ENCODE peak calls at places on chromosomes 4 and X, in four cellular contexts. T is IMR-90, H is GM12878, Z is K562. E is an unnamed sample.

GRCh38 chrX:112846114-112846513 is 5.5 kb upstream of the AMOT start:
- DNase-seq in T (peak), H (no peak), Z (no peak), E (peak)

GRCh38 chr4:87117051-87117729 is 103.2 kb downstream of the KLHL8 start:
- DNase-seq in T (no peak), H (no peak), Z (no peak), E (no peak)

GRCh38 chr4:163736876-163737275 is 242.4 kb downstream of the TMA16 start:
- DNase-seq in T (no peak), H (no peak), Z (no peak), E (no peak)

GRCh38 chr4:82429728-82430192 is 502 bp downstream of the HNRNPDL start:
- DNase-seq in T (no peak), H (no peak), Z (no peak), E (no peak)

GRCh38 chr4:1907848-1908525 is 36.8 kb downstream of the NSD2 start:
- DNase-seq in T (no peak), H (no peak), Z (no peak), E (no peak)

GRCh38 chr4:104531390-104531789 is 36.7 kb upstream of the CXXC4 start:
- DNase-seq in T (no peak), H (no peak), Z (no peak), E (no peak)

GRCh38 chr4:34422472-34422871 is 1821.8 kb downstream of the ARAP2 start:
- DNase-seq in T (no peak), H (no peak), Z (no peak), E (no peak)

GRCh38 chr4:113094802-113095201 is 45.3 kb downstream of the ANK2 start:
- DNase-seq in T (no peak), H (no peak), Z (peak), E (no peak)

GRCh38 chrX:38102875-38103274 is 96.5 kb downstream of the SYTL5 start:
- DNase-seq in T (no peak), H (no peak), Z (no peak), E (no peak)

GRCh38 chr4:150173420-150173819 is 95.2 kb downstream of the DCLK2 start:
- DNase-seq in T (no peak), H (no peak), Z (no peak), E (peak)

GRCh38 chr4:1336079-1336478 is 10.9 kb upstream of the UVSSA start:
- DNase-seq in T (peak), H (no peak), Z (no peak), E (no peak)

GRCh38 chr4:122533841-122534240 is 77.3 kb upstream of the IL2 start:
- DNase-seq in T (no peak), H (no peak), Z (no peak), E (no peak)

GRCh38 chr4:8291701-8292387 is 22.3 kb downstream of the HTRA3 start:
- DNase-seq in T (no peak), H (no peak), Z (no peak), E (no peak)

GRCh38 chrX:46168254-46168653 is 377.0 kb downstream of the ZNF674 start:
- DNase-seq in T (no peak), H (no peak), Z (no peak), E (no peak)

GRCh38 chrX:65750674-65751469 is 83.4 kb downstream of the MSN start:
- DNase-seq in T (no peak), H (peak), Z (no peak), E (no peak)

GRCh38 chr4:128858875-128859696 is 49.6 kb downstream of the JADE1 start:
- DNase-seq in T (peak), H (no peak), Z (no peak), E (no peak)

GRCh38 chr4:152937535-152938236 is 1.6 kb downstream of the FHDC1 start:
- DNase-seq in T (peak), H (no peak), Z (peak), E (peak)

GRCh38 chr4:79632114-79632513 is 224.1 kb upstream of the GK2 start:
- DNase-seq in T (no peak), H (no peak), Z (peak), E (no peak)

GRCh38 chr4:56637791-56638190 is 43.3 kb downstream of the HOPX start:
- DNase-seq in T (no peak), H (no peak), Z (no peak), E (peak)

GRCh38 chr4:173371292-173372192 is 788 bp downstream of the SAP30 start:
- DNase-seq in T (peak), H (no peak), Z (peak), E (peak)
- TF ChIP-seq POLR2A in T (no peak), H (peak), Z (no peak), E (peak)

DNA sequence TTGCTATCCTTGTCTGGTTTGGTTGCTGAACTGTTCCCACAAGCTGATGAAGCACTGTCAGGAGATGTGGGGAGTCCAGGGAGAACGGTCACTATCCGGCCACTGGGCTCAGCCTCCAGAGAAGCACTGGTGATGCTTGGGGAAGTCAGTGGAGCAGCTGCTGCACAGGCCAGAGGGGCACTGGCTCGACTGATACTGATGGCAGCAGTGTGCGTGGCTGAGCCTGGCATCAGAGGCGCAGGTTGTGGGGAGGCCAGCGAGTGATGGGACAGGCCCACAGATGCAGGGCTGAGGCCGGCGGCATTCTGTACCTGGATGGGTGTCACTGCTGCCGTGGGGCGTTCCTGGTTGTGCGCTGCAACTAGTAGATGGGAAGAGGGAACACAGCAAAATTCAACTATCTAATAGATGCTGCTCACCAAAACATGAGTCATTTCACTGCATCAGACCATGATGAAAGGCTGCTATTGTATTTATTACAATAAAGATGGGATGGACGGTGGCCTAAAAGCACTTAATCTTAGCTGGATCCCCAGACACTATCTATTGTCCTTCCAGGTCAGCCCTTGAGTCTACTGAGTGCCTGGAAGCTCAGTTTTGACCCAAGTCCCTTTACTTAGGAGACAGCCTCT is 106.3 kb upstream of the CBR4 start:
- DNase-seq in T (peak), H (no peak), Z (no peak), E (no peak)
- TF ChIP-seq FOS in T (no peak), H (no peak), Z (no peak), E (peak)

GRCh38 chrX:151478052-151478451 is 81.0 kb downstream of the VMA21 start:
- DNase-seq in T (no peak), H (no peak), Z (no peak), E (no peak)

GRCh38 chrX:151476597-151476996 is 79.6 kb downstream of the VMA21 start:
- DNase-seq in T (no peak), H (no peak), Z (no peak), E (no peak)
- H3K27ac ChIP-seq in T (no peak), H (no peak), Z (no peak), E (no peak)

DNA sequence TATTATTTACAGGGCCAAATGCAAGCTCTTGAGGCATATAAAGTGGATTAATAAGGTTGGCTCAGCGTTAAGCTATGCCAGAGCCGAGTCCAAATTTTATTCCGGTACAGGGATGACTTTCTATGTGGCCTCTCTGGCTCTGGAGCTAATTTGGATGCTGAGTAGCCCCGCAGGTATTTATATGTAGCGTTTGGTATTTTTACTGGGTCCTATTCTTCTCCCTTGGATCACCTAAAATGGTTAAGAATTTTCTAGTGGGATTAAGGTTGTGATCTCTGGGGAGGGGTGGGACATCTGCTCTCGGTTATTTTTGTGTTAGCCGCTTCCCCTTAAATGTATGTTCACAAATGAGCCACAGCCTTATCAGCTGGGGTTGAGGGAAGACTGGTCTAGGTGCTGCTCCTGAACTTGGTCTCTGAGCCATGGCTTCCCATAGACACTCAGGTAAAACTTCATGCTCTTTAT is 49.4 kb downstream of the FHL1 start:
- DNase-seq in T (no peak), H (no peak), Z (no peak), E (no peak)
- TF ChIP-seq POLR2A in T (no peak), H (no peak), Z (no peak), E (no peak)

DNA sequence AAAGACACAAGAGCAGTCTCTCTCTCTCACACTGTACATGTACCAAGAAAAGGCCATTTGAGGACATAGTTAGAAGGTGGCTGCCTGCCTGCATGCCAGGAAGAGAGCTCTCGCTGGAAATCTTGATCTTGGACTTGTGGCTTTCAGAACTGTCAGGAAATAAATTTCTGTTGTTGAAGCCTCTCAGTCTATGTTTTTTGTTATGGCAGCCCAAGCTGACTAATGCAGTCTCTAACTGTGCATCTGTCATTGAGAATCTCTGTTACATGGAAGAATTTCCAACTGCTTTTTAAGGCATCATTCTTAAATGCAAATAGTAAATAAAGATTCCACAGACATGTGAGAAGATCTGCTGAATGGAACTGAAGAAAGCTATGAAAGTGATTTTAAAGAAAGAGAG is 198.3 kb downstream of the PCDH10 start:
- DNase-seq in T (no peak), H (no peak), Z (no peak), E (no peak)
- TF ChIP-seq FOS in T (no peak), H (no peak), Z (no peak), E (no peak)